ENCODE peak calls at places on chromosome 1, in nine cellular contexts. Y is DMS153; X is activated T-helper 1 cell treated with anti-CD3 and anti-CD28 coated beads, Interleukin-2, amount 50 U/mL, for 16 hours; M is BJ; U is NCI-H1694 treated with DMSO at 0.1 percent for 48 hours; F is NAMALWA; L is AG04450; W is stimulated activated CD8-positive, alpha-beta memory T cell treated with anti-CD3 and anti-CD28 coated beads, Interleukin-15, amount 100 ng/mL, for 24 hours; Z is stimulated activated CD4-positive, alpha-beta T cell treated with anti-CD3 and anti-CD28 coated beads, Interleukin-2, amount 100 ng/mL, for 48 hours. D is an unnamed sample.

GRCh38 chr1:164591858-164592257 is 32.9 kb downstream of the PBX1 start:
- DNase-seq in Y (no peak), X (no peak), M (no peak), U (no peak), F (no peak), L (no peak), W (no peak), Z (no peak), D (no peak)

GRCh38 chr1:221689138-221689537 is 52.8 kb downstream of the DUSP10 start:
- DNase-seq in Y (no peak), X (no peak), M (no peak), U (no peak), F (no peak), L (no peak), W (no peak), Z (no peak), D (no peak)

GRCh38 chr1:28370220-28371010 is 875 bp downstream of the PHACTR4 start:
- DNase-seq in Y (peak), X (peak), M (no peak), U (peak), F (peak), L (no peak), W (peak), Z (peak), D (peak)

GRCh38 chr1:22969224-22969829 is 3.3 kb downstream of the LACTBL1 start:
- DNase-seq in Y (peak), X (no peak), M (no peak), U (peak), F (no peak), L (peak), W (no peak), Z (no peak), D (peak)

GRCh38 chr1:160911441-160911840 is 26.5 kb upstream of the ITLN1 start:
- DNase-seq in Y (no peak), X (no peak), M (no peak), U (no peak), F (no peak), L (no peak), W (no peak), Z (no peak), D (no peak)

GRCh38 chr1:193179094-193179493 is 7.3 kb downstream of the B3GALT2 start:
- DNase-seq in Y (no peak), X (no peak), M (no peak), U (no peak), F (no peak), L (no peak), W (no peak), Z (no peak), D (no peak)

GRCh38 chr1:25019351-25020172 is 89.5 kb upstream of the RUNX3 start:
- DNase-seq in Y (no peak), X (no peak), M (no peak), U (no peak), F (peak), L (no peak), W (no peak), Z (no peak), D (no peak)

GRCh38 chr1:246139745-246140182 is 367.3 kb downstream of the SMYD3 start:
- DNase-seq in Y (no peak), X (no peak), M (peak), U (no peak), F (no peak), L (peak), W (no peak), Z (no peak), D (no peak)

GRCh38 chr1:87334351-87335174 is 5.9 kb downstream of the LMO4 start:
- DNase-seq in Y (no peak), X (no peak), M (no peak), U (no peak), F (peak), L (no peak), W (no peak), Z (no peak), D (no peak)

GRCh38 chr1:235952950-235953615 is 86.4 kb upstream of the LYST start:
- DNase-seq in Y (no peak), X (no peak), M (no peak), U (no peak), F (no peak), L (no peak), W (no peak), Z (peak), D (no peak)

GRCh38 chr1:155051342-155051776 is 243 bp downstream of the ADAM15 start:
- DNase-seq in Y (no peak), X (no peak), M (no peak), U (no peak), F (no peak), L (no peak), W (no peak), Z (no peak), D (no peak)

D was measured in SHP77.